ENCODE peak calls at places on chromosomes 1 and 21, in five cellular contexts. One of them, this sample, is unnamed.

GRCh38 chr21:19326581-19327319 is 923.2 kb upstream of the TMPRSS15 start:
- DNase-seq in T follicular helper cell: no peak
- DNase-seq in HTR-8/SVneo: no peak
- DNase-seq in ELR: no peak
- DNase-seq in B cell: no peak
- DNase-seq in this sample: no peak

GRCh38 chr1:181479137-181479745 is 4.1 kb upstream of the CACNA1E start:
- DNase-seq in T follicular helper cell: peak
- DNase-seq in HTR-8/SVneo: peak
- DNase-seq in ELR: peak
- DNase-seq in B cell: no peak
- DNase-seq in this sample: peak

GRCh38 chr1:232319106-232319505 is 310.8 kb downstream of the SIPA1L2 start:
- DNase-seq in T follicular helper cell: no peak
- DNase-seq in HTR-8/SVneo: no peak
- DNase-seq in ELR: no peak
- DNase-seq in B cell: no peak
- DNase-seq in this sample: no peak

GRCh38 chr1:117657031-117657430 is 51.2 kb downstream of the TENT5C start:
- DNase-seq in T follicular helper cell: peak
- DNase-seq in HTR-8/SVneo: peak
- DNase-seq in ELR: peak
- DNase-seq in B cell: no peak
- DNase-seq in this sample: no peak

GRCh38 chr21:42695324-42696025 is 42.1 kb downstream of the PDE9A start:
- DNase-seq in T follicular helper cell: no peak
- DNase-seq in HTR-8/SVneo: no peak
- DNase-seq in ELR: peak
- DNase-seq in B cell: no peak
- DNase-seq in this sample: peak

GRCh38 chr1:150970818-150971582 is 3.6 kb downstream of the CERS2 start:
- DNase-seq in T follicular helper cell: no peak
- DNase-seq in HTR-8/SVneo: no peak
- DNase-seq in ELR: peak
- DNase-seq in B cell: no peak
- DNase-seq in this sample: no peak

GRCh38 chr1:59815892-59816291 is 1.1 kb downstream of the HOOK1 start:
- DNase-seq in T follicular helper cell: no peak
- DNase-seq in HTR-8/SVneo: no peak
- DNase-seq in ELR: no peak
- DNase-seq in B cell: no peak
- DNase-seq in this sample: no peak

GRCh38 chr1:199272690-199273089 is 633.9 kb downstream of the PTPRC start:
- DNase-seq in T follicular helper cell: no peak
- DNase-seq in HTR-8/SVneo: peak
- DNase-seq in ELR: peak
- DNase-seq in B cell: no peak
- DNase-seq in this sample: no peak

GRCh38 chr1:213326666-213327317 is 275.8 kb downstream of the RPS6KC1 start:
- DNase-seq in T follicular helper cell: no peak
- DNase-seq in HTR-8/SVneo: peak
- DNase-seq in ELR: peak
- DNase-seq in B cell: no peak
- DNase-seq in this sample: no peak

GRCh38 chr1:43836267-43836951 is 97.2 kb upstream of the ARTN start:
- DNase-seq in T follicular helper cell: peak
- DNase-seq in HTR-8/SVneo: peak
- DNase-seq in ELR: peak
- DNase-seq in B cell: peak
- DNase-seq in this sample: peak

GRCh38 chr1:52920791-52921291 is 699 bp downstream of the ECHDC2 start:
- DNase-seq in T follicular helper cell: no peak
- DNase-seq in HTR-8/SVneo: no peak
- DNase-seq in ELR: peak
- DNase-seq in B cell: no peak
- DNase-seq in this sample: no peak

GRCh38 chr1:59164371-59164770 is 132.5 kb upstream of the FGGY start:
- DNase-seq in T follicular helper cell: no peak
- DNase-seq in HTR-8/SVneo: no peak
- DNase-seq in ELR: no peak
- DNase-seq in B cell: no peak
- DNase-seq in this sample: no peak

GRCh38 chr1:12059722-12060464 is 3.2 kb upstream of the TNFRSF8 start:
- DNase-seq in T follicular helper cell: no peak
- DNase-seq in HTR-8/SVneo: no peak
- DNase-seq in ELR: peak
- DNase-seq in B cell: no peak
- DNase-seq in this sample: no peak

GRCh38 chr1:24991242-24992037 is 61.4 kb upstream of the RUNX3 start:
- DNase-seq in T follicular helper cell: no peak
- DNase-seq in HTR-8/SVneo: no peak
- DNase-seq in ELR: no peak
- DNase-seq in B cell: no peak
- DNase-seq in this sample: no peak

GRCh38 chr1:8903908-8904650 is 25.6 kb upstream of the ENO1 start:
- DNase-seq in T follicular helper cell: no peak
- DNase-seq in HTR-8/SVneo: peak
- DNase-seq in ELR: peak
- DNase-seq in B cell: no peak
- DNase-seq in this sample: no peak

This sample was measured in activated effector memory CD4-positive, alpha-beta T cell treated with anti-CD3 and anti-CD28 coated beads, Interleukin-2, amount 50 U/mL, for 16 hours.